ENCODE peak calls at places on chromosome 1, in four cellular contexts. X, P, T and D are unnamed samples.

GRCh38 chr1:145804235-145805045 is 19.5 kb downstream of the RNF115 start:
- DNase-seq in X (no peak), P (no peak), T (no peak), D (no peak)

GRCh38 chr1:169944621-169945020 is 50.9 kb upstream of the SCYL3 start:
- DNase-seq in X (no peak), P (no peak), T (no peak), D (no peak)

GRCh38 chr1:219086956-219087469 is 86.7 kb upstream of the LYPLAL1 start:
- DNase-seq in X (no peak), P (no peak), T (no peak), D (no peak)

GRCh38 chr1:173253046-173253445 is 45.9 kb upstream of the TNFSF4 start:
- DNase-seq in X (no peak), P (no peak), T (no peak), D (no peak)

GRCh38 chr1:208977012-208977411 is 606.5 kb upstream of the CAMK1G start:
- DNase-seq in X (no peak), P (no peak), T (no peak), D (no peak)

GRCh38 chr1:170623171-170623570 is 40.8 kb upstream of the PRRX1 start:
- DNase-seq in X (no peak), P (no peak), T (no peak), D (peak; percentile 80)

GRCh38 chr1:28518745-28519341 is 13.0 kb downstream of the RCC1 start:
- DNase-seq in X (no peak), P (no peak), T (no peak), D (no peak)

GRCh38 chr1:75614455-75615379 is 3.8 kb upstream of the SLC44A5 start:
- DNase-seq in X (peak; percentile 30), P (no peak), T (no peak), D (no peak)

GRCh38 chr1:38044224-38045215 is 2.1 kb downstream of the POU3F1 start:
- DNase-seq in X (no peak), P (no peak), T (no peak), D (no peak)

GRCh38 chr1:103371234-103371633 is 154.3 kb upstream of the RNPC3 start:
- DNase-seq in X (no peak), P (no peak), T (no peak), D (no peak)

GRCh38 chr1:118504867-118505266 is 319.8 kb upstream of the SPAG17 start:
- DNase-seq in X (peak; percentile 24), P (no peak), T (no peak), D (no peak)

GRCh38 chr1:6113745-6114144 is 66.4 kb downstream of the CHD5 start:
- DNase-seq in X (no peak), P (no peak), T (no peak), D (no peak)

GRCh38 chr1:34404837-34405236 is 228.1 kb downstream of the C1orf94 start:
- DNase-seq in X (no peak), P (no peak), T (no peak), D (no peak)

GRCh38 chr1:152053375-152053774 is 16.6 kb upstream of the S100A11 start:
- DNase-seq in X (no peak), P (no peak), T (no peak), D (no peak)

GRCh38 chr1:212291505-212292134 is 6.4 kb downstream of the PPP2R5A start:
- DNase-seq in X (no peak), P (no peak), T (no peak), D (no peak)

GRCh38 chr1:42186172-42186571 is 21.6 kb upstream of the GUCA2A start:
- DNase-seq in X (no peak), P (no peak), T (no peak), D (no peak)

GRCh38 chr1:47471163-47471562 is 33.3 kb downstream of the FOXD2 start:
- DNase-seq in X (peak; percentile 9), P (no peak), T (no peak), D (no peak)

GRCh38 chr1:39106949-39107740 is 81.0 kb downstream of the NDUFS5 start:
- DNase-seq in X (no peak), P (no peak), T (no peak), D (no peak)

GRCh38 chr1:244801246-244801645 is 34.2 kb upstream of the COX20 start:
- DNase-seq in X (peak; percentile 17), P (peak; percentile 10), T (no peak), D (no peak)

GRCh38 chr1:196608401-196609113 is at the start of gene KCNT2:
- DNase-seq in X (peak; percentile 58), P (peak; percentile 15), T (no peak), D (no peak)

GRCh38 chr1:93735722-93736121 is 54.1 kb upstream of the BCAR3 start:
- DNase-seq in X (no peak), P (no peak), T (no peak), D (peak; percentile 49)
- TF ChIP-seq CTCF in X (no peak), P (no peak), T (no peak), D (peak; percentile 61)

GRCh38 chr1:36635284-36635683 is 152.6 kb upstream of the CSF3R start:
- DNase-seq in X (no peak), P (no peak), T (no peak), D (no peak)

GRCh38 chr1:36643391-36644270 is 160.9 kb upstream of the CSF3R start:
- DNase-seq in X (no peak), P (no peak), T (no peak), D (no peak)

GRCh38 chr1:36641776-36642175 is 159.1 kb upstream of the CSF3R start:
- DNase-seq in X (no peak), P (no peak), T (no peak), D (no peak)

GRCh38 chr1:36639461-36639860 is 156.7 kb upstream of the CSF3R start:
- DNase-seq in X (no peak), P (no peak), T (no peak), D (no peak)

GRCh38 chr1:36638268-36638667 is 155.6 kb upstream of the CSF3R start:
- DNase-seq in X (no peak), P (no peak), T (no peak), D (no peak)
- H3K27me3 ChIP-seq in X (peaks cover 18% of the 10 kb centered on the region), P (peaks cover 85% of the 10 kb centered on the region), T (no peaks in the 10 kb centered on the region), D (no peaks in the 10 kb centered on the region)

GRCh38 chr1:203025721-203026665 is at the start of gene PPFIA4:
- DNase-seq in X (peak; percentile 86), P (peak; percentile 84), T (peak; percentile 44), D (no peak)
- TF ChIP-seq CTCF in X (no peak), P (no peak), T (no peak), D (no peak)

GRCh38 chr1:49251385-49251784 is 474.7 kb upstream of the BEND5 start:
- DNase-seq in X (no peak), P (no peak), T (no peak), D (no peak)

GRCh38 chr1:49252917-49253316 is 476.2 kb upstream of the BEND5 start:
- DNase-seq in X (no peak), P (no peak), T (no peak), D (no peak)
- H3K27me3 ChIP-seq in X (no peaks in the 10 kb centered on the region), P (no peaks in the 10 kb centered on the region), T (no peaks in the 10 kb centered on the region), D (no peaks in the 10 kb centered on the region)

DNA sequence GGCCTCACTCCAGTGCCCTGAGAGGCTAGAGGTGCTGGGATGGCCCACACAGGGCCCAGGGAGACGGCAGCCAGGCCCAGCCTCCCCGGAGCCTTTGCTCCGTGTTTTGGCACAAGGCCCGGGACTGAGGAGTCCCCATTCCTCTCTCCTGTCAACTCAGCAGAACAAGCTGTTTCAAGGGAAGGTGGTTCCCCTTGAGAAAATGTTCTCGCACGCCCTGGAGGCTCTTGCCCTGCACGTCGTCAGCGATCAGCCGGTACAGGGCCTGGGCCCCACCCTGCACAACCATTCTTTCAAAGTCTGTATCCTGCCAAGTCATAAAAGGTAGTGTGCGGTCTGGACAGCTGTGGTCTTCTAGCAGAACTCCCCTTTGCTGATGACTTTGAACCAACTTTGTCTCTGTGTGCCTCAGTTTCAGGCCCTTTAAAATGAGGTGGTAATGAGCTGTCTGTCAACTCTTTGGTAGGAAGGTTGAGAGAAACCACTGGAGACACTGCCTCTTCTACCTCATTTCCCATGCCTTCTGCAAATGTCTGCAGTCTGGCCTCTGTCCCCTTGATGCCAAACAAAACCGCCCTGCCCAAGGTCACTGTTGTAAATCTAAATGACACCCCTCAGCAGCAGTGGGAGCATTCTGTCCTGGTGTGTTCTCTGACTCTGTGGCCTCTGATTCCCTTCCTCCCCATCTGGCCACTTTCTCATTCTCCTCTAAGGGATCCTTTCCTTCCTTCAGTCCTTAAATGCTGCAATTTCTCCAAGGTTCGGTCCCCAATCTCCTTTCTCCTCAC is 138.6 kb upstream of the JUN start:
- DNase-seq in X (peak; percentile 45), P (peak; percentile 28), T (no peak), D (no peak)
- TF ChIP-seq CTCF in X (no peak), P (no peak), T (no peak), D (no peak)

DNA sequence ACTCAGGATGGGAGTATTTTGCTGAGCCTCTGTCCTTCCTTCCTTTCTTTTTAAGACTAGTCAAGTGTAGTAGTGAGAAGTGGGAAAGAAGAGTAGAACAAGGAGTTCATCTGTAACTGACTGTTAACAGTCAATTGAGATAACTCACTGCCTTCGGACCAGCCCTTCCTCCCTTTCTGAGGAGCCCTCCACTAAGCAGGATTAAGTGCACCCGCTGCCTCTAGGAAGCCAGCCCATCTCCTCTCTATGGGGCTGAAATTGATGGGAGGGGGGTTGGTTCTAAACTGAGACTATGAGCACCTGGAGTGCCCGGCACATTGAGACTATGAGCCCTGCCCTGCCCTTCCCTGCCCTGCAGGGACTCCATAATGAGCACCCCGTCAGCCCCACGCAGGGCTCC is 72.7 kb upstream of the TINAGL1 start:
- DNase-seq in X (no peak), P (no peak), T (no peak), D (no peak)
- H3K27me3 ChIP-seq in X (peaks cover 22% of the 10 kb centered on the region), P (no peaks in the 10 kb centered on the region), T (no peaks in the 10 kb centered on the region), D (peaks cover 34% of the 10 kb centered on the region)

GRCh38 chr1:94640125-94640524 is 98.6 kb upstream of the F3 start:
- DNase-seq in X (no peak), P (no peak), T (no peak), D (no peak)

GRCh38 chr1:94633051-94633450 is 91.5 kb upstream of the F3 start:
- DNase-seq in X (no peak), P (no peak), T (no peak), D (peak; percentile 46)

GRCh38 chr1:94637096-94637495 is 95.5 kb upstream of the F3 start:
- DNase-seq in X (no peak), P (no peak), T (no peak), D (no peak)

GRCh38 chr1:94636625-94637024 is 95.1 kb upstream of the F3 start:
- DNase-seq in X (no peak), P (no peak), T (no peak), D (no peak)

GRCh38 chr1:94634977-94635416 is 93.4 kb upstream of the F3 start:
- DNase-seq in X (no peak), P (no peak), T (no peak), D (no peak)
- TF ChIP-seq CTCF in X (no peak), P (no peak), T (no peak), D (no peak)

DNA sequence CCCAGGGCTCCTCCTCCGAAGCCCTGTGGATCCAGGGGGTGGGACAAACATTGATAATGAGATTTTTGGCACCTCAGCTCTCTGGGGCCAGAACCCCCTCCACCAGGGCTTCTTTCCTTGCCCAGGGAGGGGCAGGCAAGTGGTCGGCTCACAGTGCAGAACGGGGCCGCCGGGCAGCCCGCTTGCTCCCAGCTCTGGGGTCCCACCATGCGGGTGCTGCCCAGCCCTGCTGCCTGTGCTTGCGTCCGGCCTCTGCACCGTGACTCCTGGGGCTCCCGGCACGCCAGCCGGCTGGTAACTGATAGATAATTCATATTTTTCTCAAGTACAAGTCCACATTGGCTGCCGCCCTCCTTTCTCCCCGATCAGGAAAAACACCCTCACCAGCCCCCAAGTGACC is 42.0 kb upstream of the CCDC27 start:
- DNase-seq in X (no peak), P (no peak), T (no peak), D (no peak)
- H3K27me3 ChIP-seq in X (peaks cover 55% of the 10 kb centered on the region), P (peaks cover 38% of the 10 kb centered on the region), T (no peaks in the 10 kb centered on the region), D (peaks cover 26% of the 10 kb centered on the region)